ENCODE peak calls at places on chromosomes 16 and 17, in nine cellular contexts. K is colonic mucosa, B is right atrium auricular region, Y is breast epithelium, Q is fibroblast of lung, F is kidney, E is IMR-90, P is heart right ventricle, R is tibial nerve. I is an unnamed sample.

GRCh38 chr17:54494731-54495715 is 405.6 kb upstream of the TOM1L1 start:
- DNase-seq in K (no peak), B (no peak), Y (no peak), Q (no peak), F (no peak), E (no peak), P (no peak), R (no peak), I (no peak)

GRCh38 chr16:55759983-55760664 is 72.8 kb downstream of the CES1 start:
- DNase-seq in K (peak; percentile 32), B (no peak), Y (no peak), Q (no peak), F (no peak), E (no peak), P (peak; percentile 23), R (no peak), I (peak; percentile 48)

GRCh38 chr16:50190292-50190691 is 37.2 kb downstream of the TENT4B start:
- DNase-seq in K (no peak), B (no peak), Y (no peak), Q (no peak), F (no peak), E (no peak), P (no peak), R (no peak), I (no peak)

GRCh38 chr17:74619077-74619673 is 4.4 kb downstream of the CD300E start:
- DNase-seq in K (no peak), B (no peak), Y (no peak), Q (no peak), F (no peak), E (no peak), P (no peak), R (no peak), I (no peak)

GRCh38 chr16:1991588-1992474 is 2.1 kb downstream of the SYNGR3 start:
- DNase-seq in K (peak; percentile 99), B (peak; percentile 90), Y (peak; percentile 92), Q (peak; percentile 81), F (peak; percentile 99), E (peak; percentile 83), P (peak; percentile 93), R (peak; percentile 78), I (peak; percentile 97)

GRCh38 chr17:75472119-75472518 is 15.7 kb downstream of the TMEM94 start:
- DNase-seq in K (peak; percentile 38), B (no peak), Y (no peak), Q (no peak), F (no peak), E (no peak), P (no peak), R (no peak), I (no peak)

GRCh38 chr16:47375423-47375822 is 85.4 kb downstream of the ITFG1 start:
- DNase-seq in K (no peak), B (no peak), Y (no peak), Q (no peak), F (no peak), E (peak; percentile 28), P (no peak), R (no peak), I (no peak)

GRCh38 chr17:73644145-73645049 is at the start of gene SDK2:
- DNase-seq in K (peak; percentile 33), B (no peak), Y (no peak), Q (peak; percentile 1), F (peak; percentile 76), E (no peak), P (no peak), R (no peak), I (no peak)

GRCh38 chr17:79666111-79666510 is 55.3 kb upstream of the RBFOX3 start:
- DNase-seq in K (no peak), B (no peak), Y (peak; percentile 28), Q (no peak), F (no peak), E (no peak), P (no peak), R (peak; percentile 5), I (no peak)

GRCh38 chr17:1752425-1752941 is 9.4 kb upstream of the SERPINF1 start:
- DNase-seq in K (no peak), B (no peak), Y (no peak), Q (no peak), F (no peak), E (no peak), P (no peak), R (no peak), I (peak; percentile 84)

DNA sequence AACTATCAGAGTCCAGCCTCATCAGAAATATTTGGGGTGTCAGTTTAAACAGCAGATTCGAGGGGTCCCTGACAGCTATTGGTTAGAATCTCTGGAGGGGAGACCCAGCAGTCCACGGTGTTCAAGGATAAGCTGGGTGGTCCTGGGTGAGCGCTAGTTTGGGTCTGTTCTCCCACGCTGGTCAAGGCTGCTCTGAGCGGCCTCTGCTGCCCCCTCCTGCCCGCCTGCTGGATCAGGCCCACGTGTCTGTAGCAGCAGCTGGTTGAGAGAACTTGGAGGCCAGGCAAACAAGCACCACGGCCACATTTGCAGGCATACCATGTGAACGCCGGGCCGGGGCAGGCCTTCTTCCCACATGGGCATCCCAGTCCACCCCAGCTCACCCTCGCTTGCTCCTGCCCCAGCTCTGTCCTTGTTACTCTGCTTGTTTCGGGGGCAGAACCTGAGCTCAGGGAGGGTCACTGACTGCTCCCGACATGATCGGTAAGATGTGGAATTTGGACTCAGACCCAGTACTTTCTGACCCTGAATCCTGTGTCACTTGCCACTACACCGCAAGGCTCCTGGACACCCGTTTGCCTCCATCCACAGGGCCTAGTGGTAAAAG is 7.4 kb downstream of the FOXF1 start:
- DNase-seq in K (peak; percentile 64), B (no peak), Y (no peak), Q (peak; percentile 69), F (peak; percentile 86), E (peak; percentile 88), P (peak; percentile 34), R (peak; percentile 49), I (no peak)
- TF ChIP-seq CTCF in K (peak; percentile 53), B (peak; percentile 84), Y (no peak), Q (peak; percentile 86), F (peak; percentile 87), E (peak; percentile 90), P (peak; percentile 63), R (peak; percentile 70), I (peak; percentile 76)

GRCh38 chr17:4090898-4091297 is 51.9 kb downstream of the ZZEF1 start:
- DNase-seq in K (no peak), B (no peak), Y (no peak), Q (peak; percentile 17), F (no peak), E (peak; percentile 40), P (no peak), R (no peak), I (no peak)
- H3K36me3 ChIP-seq in K (peaks cover 44% of the 10 kb centered on the region), B (peaks cover 79% of the 10 kb centered on the region), Y (no peaks in the 10 kb centered on the region), Q (peaks cover 20% of the 10 kb centered on the region), F (peaks cover 73% of the 10 kb centered on the region), E (peaks cover 59% of the 10 kb centered on the region), P (peaks cover 95% of the 10 kb centered on the region), R (no peaks in the 10 kb centered on the region), I (peaks cover 95% of the 10 kb centered on the region)

DNA sequence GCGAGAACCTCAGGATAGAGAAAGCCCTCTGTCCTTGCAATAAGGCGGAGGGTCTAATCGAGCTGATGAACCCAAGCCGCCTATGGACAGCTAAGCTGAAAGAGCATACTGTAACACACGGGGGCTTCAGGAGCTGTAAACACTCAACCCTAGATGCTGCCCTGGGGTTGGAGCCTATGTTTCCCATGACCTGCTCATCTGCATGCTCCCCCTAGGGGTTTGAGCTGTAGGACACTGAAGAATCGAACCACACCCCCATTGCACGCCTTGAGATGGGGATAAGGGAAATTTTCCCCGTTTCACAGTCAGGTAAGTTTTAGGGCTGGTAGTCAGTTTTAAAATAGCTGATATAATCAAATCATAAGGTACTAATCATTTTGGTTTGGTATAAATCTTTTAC is 675.6 kb upstream of the CDH8 start:
- DNase-seq in K (no peak), B (no peak), Y (no peak), Q (no peak), F (no peak), E (no peak), P (no peak), R (no peak), I (no peak)
- TF ChIP-seq CTCF in K (no peak), B (no peak), Y (no peak), Q (no peak), F (no peak), E (no peak), P (no peak), R (no peak), I (no peak)

DNA sequence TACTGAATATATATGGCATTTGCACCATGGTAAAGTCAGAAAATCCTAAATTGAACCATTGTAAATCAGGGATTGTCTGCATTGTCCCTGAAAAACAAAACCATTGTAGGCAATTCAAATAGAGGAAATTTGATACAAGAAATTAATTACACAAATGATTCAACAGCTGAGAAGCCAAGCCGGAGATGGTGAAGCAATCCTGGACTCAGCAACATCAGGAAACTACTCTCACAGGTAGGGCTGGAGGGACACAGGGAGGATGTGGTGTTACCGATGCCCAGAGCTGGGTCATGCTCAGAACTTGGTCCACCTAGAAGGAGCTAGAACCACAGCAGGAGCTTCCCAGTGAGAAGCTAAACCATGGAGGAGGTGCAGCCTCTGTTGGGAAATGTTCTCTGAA is 18.5 kb upstream of the SCNN1B start:
- DNase-seq in K (no peak), B (no peak), Y (no peak), Q (no peak), F (no peak), E (no peak), P (no peak), R (no peak), I (no peak)
- H3K36me3 ChIP-seq in K (no peaks in the 10 kb centered on the region), B (no peaks in the 10 kb centered on the region), Y (no peaks in the 10 kb centered on the region), Q (no peaks in the 10 kb centered on the region), F (no peaks in the 10 kb centered on the region), E (no peaks in the 10 kb centered on the region), P (no peaks in the 10 kb centered on the region), R (no peaks in the 10 kb centered on the region), I (no peaks in the 10 kb centered on the region)